ENCODE peak calls at places on chromosomes 12 and 14, in ten cellular contexts. One of them, this sample, is unnamed.
A peak's percentile ranks its signal among the peaks of the same experiment; 100 is the strongest.

GRCh38 chr14:94396628-94397210 is 8.3 kb upstream of the SERPINA1 start:
- DNase-seq in tibial nerve: no peak
- DNase-seq in esophagus squamous epithelium: no peak
- DNase-seq in A549: no peak
- DNase-seq in K562: no peak
- DNase-seq in heart left ventricle: no peak
- DNase-seq in uterus: no peak
- DNase-seq in GM12878: no peak
- DNase-seq in stomach: no peak
- DNase-seq in ovary: no peak
- DNase-seq in this sample: no peak

GRCh38 chr12:95323204-95323603 is 105.6 kb downstream of the VEZT start:
- DNase-seq in heart left ventricle: no peak
- DNase-seq in ovary: no peak
- DNase-seq in uterus: no peak
- DNase-seq in A549: no peak
- DNase-seq in K562: no peak
- DNase-seq in tibial nerve: no peak
- DNase-seq in stomach: no peak
- DNase-seq in GM12878: no peak
- DNase-seq in esophagus squamous epithelium: no peak
- DNase-seq in this sample: no peak

GRCh38 chr14:93008381-93008780 is 85.4 kb downstream of the CHGA start:
- DNase-seq in ovary: peak; percentile 58
- DNase-seq in K562: peak; percentile 25
- DNase-seq in A549: no peak
- DNase-seq in GM12878: no peak
- DNase-seq in tibial nerve: no peak
- DNase-seq in heart left ventricle: peak; percentile 61
- DNase-seq in stomach: no peak
- DNase-seq in esophagus squamous epithelium: no peak
- DNase-seq in uterus: peak; percentile 74
- DNase-seq in this sample: no peak

GRCh38 chr14:55111122-55111705 is 17.8 kb upstream of the LGALS3 start:
- DNase-seq in ovary: no peak
- DNase-seq in tibial nerve: no peak
- DNase-seq in K562: no peak
- DNase-seq in GM12878: no peak
- DNase-seq in heart left ventricle: no peak
- DNase-seq in A549: no peak
- DNase-seq in uterus: no peak
- DNase-seq in stomach: no peak
- DNase-seq in esophagus squamous epithelium: no peak
- DNase-seq in this sample: no peak

GRCh38 chr14:100129161-100129589 is 30.3 kb downstream of the DEGS2 start:
- DNase-seq in esophagus squamous epithelium: no peak
- DNase-seq in uterus: no peak
- DNase-seq in K562: no peak
- DNase-seq in A549: no peak
- DNase-seq in heart left ventricle: peak; percentile 53
- DNase-seq in GM12878: no peak
- DNase-seq in stomach: no peak
- DNase-seq in tibial nerve: no peak
- DNase-seq in ovary: no peak
- DNase-seq in this sample: no peak

GRCh38 chr12:68871899-68872298 is 61.1 kb downstream of the CPM start:
- DNase-seq in stomach: no peak
- DNase-seq in ovary: no peak
- DNase-seq in heart left ventricle: no peak
- DNase-seq in A549: peak; percentile 47
- DNase-seq in GM12878: no peak
- DNase-seq in esophagus squamous epithelium: no peak
- DNase-seq in K562: no peak
- DNase-seq in uterus: no peak
- DNase-seq in tibial nerve: no peak
- DNase-seq in this sample: peak; percentile 68

GRCh38 chr14:100557658-100558057 is 29.6 kb downstream of the BEGAIN start:
- DNase-seq in GM12878: no peak
- DNase-seq in ovary: no peak
- DNase-seq in tibial nerve: no peak
- DNase-seq in K562: no peak
- DNase-seq in heart left ventricle: no peak
- DNase-seq in A549: no peak
- DNase-seq in uterus: no peak
- DNase-seq in esophagus squamous epithelium: no peak
- DNase-seq in stomach: no peak
- DNase-seq in this sample: no peak

GRCh38 chr14:99179506-99179905 is 92.5 kb downstream of the BCL11B start:
- DNase-seq in A549: no peak
- DNase-seq in ovary: no peak
- DNase-seq in GM12878: no peak
- DNase-seq in stomach: no peak
- DNase-seq in tibial nerve: no peak
- DNase-seq in K562: no peak
- DNase-seq in heart left ventricle: no peak
- DNase-seq in uterus: no peak
- DNase-seq in esophagus squamous epithelium: no peak
- DNase-seq in this sample: no peak

GRCh38 chr12:68793975-68794652 is 13.9 kb upstream of the MDM2 start:
- DNase-seq in stomach: no peak
- DNase-seq in heart left ventricle: no peak
- DNase-seq in K562: no peak
- DNase-seq in uterus: no peak
- DNase-seq in ovary: no peak
- DNase-seq in GM12878: no peak
- DNase-seq in esophagus squamous epithelium: no peak
- DNase-seq in A549: no peak
- DNase-seq in tibial nerve: no peak
- DNase-seq in this sample: no peak

GRCh38 chr12:92042791-92043531 is 102.7 kb downstream of the BTG1 start:
- DNase-seq in K562: no peak
- DNase-seq in uterus: no peak
- DNase-seq in heart left ventricle: no peak
- DNase-seq in tibial nerve: no peak
- DNase-seq in GM12878: no peak
- DNase-seq in stomach: no peak
- DNase-seq in esophagus squamous epithelium: no peak
- DNase-seq in A549: no peak
- DNase-seq in ovary: no peak
- DNase-seq in this sample: no peak

GRCh38 chr14:75200451-75200850 is 24.0 kb upstream of the TMED10 start:
- DNase-seq in stomach: peak; percentile 87
- DNase-seq in ovary: no peak
- DNase-seq in esophagus squamous epithelium: no peak
- DNase-seq in heart left ventricle: no peak
- DNase-seq in A549: no peak
- DNase-seq in K562: no peak
- DNase-seq in uterus: no peak
- DNase-seq in tibial nerve: no peak
- DNase-seq in GM12878: no peak
- DNase-seq in this sample: no peak

GRCh38 chr14:90658541-90658967 is 157.7 kb downstream of the TTC7B start:
- DNase-seq in ovary: no peak
- DNase-seq in esophagus squamous epithelium: no peak
- DNase-seq in tibial nerve: no peak
- DNase-seq in stomach: no peak
- DNase-seq in uterus: no peak
- DNase-seq in A549: no peak
- DNase-seq in GM12878: no peak
- DNase-seq in K562: no peak
- DNase-seq in heart left ventricle: no peak
- DNase-seq in this sample: peak; percentile 79
- H3K4me3 ChIP-seq in ovary: no peak overlapping the region
- H3K4me3 ChIP-seq in esophagus squamous epithelium: no peak overlapping the region
- H3K4me3 ChIP-seq in tibial nerve: no peak overlapping the region
- H3K4me3 ChIP-seq in stomach: no peak overlapping the region
- H3K4me3 ChIP-seq in uterus: no peak overlapping the region
- H3K4me3 ChIP-seq in A549: no peak overlapping the region
- H3K4me3 ChIP-seq in GM12878: no peak overlapping the region
- H3K4me3 ChIP-seq in K562: no peak overlapping the region
- H3K4me3 ChIP-seq in heart left ventricle: no peak overlapping the region
- H3K4me3 ChIP-seq in this sample: no peak overlapping the region

DNA sequence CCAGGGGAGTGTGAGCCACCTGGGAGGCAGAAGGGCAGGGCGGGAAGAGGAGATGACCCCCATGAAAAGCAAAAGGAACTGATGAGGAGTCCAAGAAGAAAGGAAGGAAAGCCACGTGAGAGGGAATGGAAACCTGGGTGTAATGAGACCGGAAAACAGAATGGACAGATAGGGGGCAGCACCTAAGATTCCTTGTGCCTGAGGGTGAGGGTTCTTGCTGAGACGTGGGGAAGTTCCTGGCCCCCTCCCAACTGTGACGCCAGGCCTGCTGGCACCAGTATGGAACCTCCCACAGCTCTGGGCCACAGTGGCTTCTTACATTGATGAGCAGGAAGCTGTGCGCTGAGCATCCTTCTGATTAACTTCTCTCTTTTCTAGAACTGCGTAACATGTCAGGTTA is 30.8 kb downstream of the TTC7B start:
- DNase-seq in ovary: peak; percentile 40
- DNase-seq in heart left ventricle: peak; percentile 80
- DNase-seq in A549: peak; percentile 49
- DNase-seq in GM12878: no peak
- DNase-seq in uterus: peak; percentile 64
- DNase-seq in K562: no peak
- DNase-seq in esophagus squamous epithelium: no peak
- DNase-seq in stomach: peak; percentile 46
- DNase-seq in tibial nerve: no peak
- DNase-seq in this sample: peak; percentile 64
- TF ChIP-seq POLR2A in ovary: no peak
- TF ChIP-seq POLR2A in heart left ventricle: no peak
- TF ChIP-seq POLR2A in A549: no peak
- TF ChIP-seq POLR2A in GM12878: no peak
- TF ChIP-seq POLR2A in uterus: no peak
- TF ChIP-seq POLR2A in K562: no peak
- TF ChIP-seq POLR2A in esophagus squamous epithelium: no peak
- TF ChIP-seq POLR2A in stomach: no peak
- TF ChIP-seq POLR2A in tibial nerve: no peak
- TF ChIP-seq POLR2A in this sample: no peak

GRCh38 chr12:110156766-110157165 is 32.6 kb downstream of the IFT81 start:
- DNase-seq in ovary: no peak
- DNase-seq in tibial nerve: no peak
- DNase-seq in GM12878: no peak
- DNase-seq in uterus: no peak
- DNase-seq in A549: no peak
- DNase-seq in esophagus squamous epithelium: no peak
- DNase-seq in heart left ventricle: no peak
- DNase-seq in stomach: no peak
- DNase-seq in K562: no peak
- DNase-seq in this sample: no peak

GRCh38 chr12:110157539-110157938 is 33.4 kb downstream of the IFT81 start:
- DNase-seq in heart left ventricle: no peak
- DNase-seq in stomach: no peak
- DNase-seq in ovary: no peak
- DNase-seq in esophagus squamous epithelium: no peak
- DNase-seq in uterus: no peak
- DNase-seq in A549: no peak
- DNase-seq in GM12878: no peak
- DNase-seq in K562: no peak
- DNase-seq in tibial nerve: no peak
- DNase-seq in this sample: no peak

GRCh38 chr12:110165540-110166159 is 41.5 kb downstream of the IFT81 start:
- DNase-seq in tibial nerve: no peak
- DNase-seq in heart left ventricle: no peak
- DNase-seq in K562: no peak
- DNase-seq in uterus: no peak
- DNase-seq in A549: no peak
- DNase-seq in ovary: no peak
- DNase-seq in stomach: no peak
- DNase-seq in esophagus squamous epithelium: no peak
- DNase-seq in GM12878: peak; percentile 26
- DNase-seq in this sample: no peak

DNA sequence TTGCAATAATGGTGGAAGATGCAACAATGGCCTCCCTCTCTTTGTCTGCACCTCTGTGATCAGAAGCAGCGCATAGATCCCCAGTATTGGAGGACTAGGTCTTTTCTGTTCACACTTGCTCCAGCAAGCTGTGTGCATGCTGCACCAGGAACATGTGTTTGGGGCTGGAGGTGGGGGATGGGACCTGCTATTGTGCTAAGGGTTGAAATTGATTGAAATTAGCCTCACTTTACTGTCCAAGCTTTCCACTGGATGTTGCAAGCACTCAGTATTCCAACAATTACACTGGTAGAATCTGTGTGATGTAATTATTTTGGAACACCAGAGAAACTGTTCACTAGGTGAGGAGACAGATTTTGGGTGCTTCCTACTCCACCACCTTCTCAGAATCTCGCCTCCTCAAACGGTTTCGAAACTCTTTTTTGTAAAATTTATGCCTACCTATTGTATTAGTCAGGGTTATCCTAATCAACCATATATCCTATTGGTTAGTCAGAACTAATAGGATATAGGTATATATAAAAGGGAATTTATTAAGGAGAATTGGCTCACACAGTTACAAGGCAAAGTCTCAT is 35.6 kb downstream of the IFT81 start:
- DNase-seq in stomach: no peak
- DNase-seq in uterus: no peak
- DNase-seq in heart left ventricle: no peak
- DNase-seq in ovary: no peak
- DNase-seq in GM12878: no peak
- DNase-seq in A549: no peak
- DNase-seq in tibial nerve: no peak
- DNase-seq in K562: no peak
- DNase-seq in esophagus squamous epithelium: no peak
- DNase-seq in this sample: no peak
- H3K4me3 ChIP-seq in stomach: no peak overlapping the region
- H3K4me3 ChIP-seq in uterus: no peak overlapping the region
- H3K4me3 ChIP-seq in heart left ventricle: no peak overlapping the region
- H3K4me3 ChIP-seq in ovary: no peak overlapping the region
- H3K4me3 ChIP-seq in GM12878: no peak overlapping the region
- H3K4me3 ChIP-seq in A549: no peak overlapping the region
- H3K4me3 ChIP-seq in tibial nerve: no peak overlapping the region
- H3K4me3 ChIP-seq in K562: no peak overlapping the region
- H3K4me3 ChIP-seq in esophagus squamous epithelium: no peak overlapping the region
- H3K4me3 ChIP-seq in this sample: no peak overlapping the region

DNA sequence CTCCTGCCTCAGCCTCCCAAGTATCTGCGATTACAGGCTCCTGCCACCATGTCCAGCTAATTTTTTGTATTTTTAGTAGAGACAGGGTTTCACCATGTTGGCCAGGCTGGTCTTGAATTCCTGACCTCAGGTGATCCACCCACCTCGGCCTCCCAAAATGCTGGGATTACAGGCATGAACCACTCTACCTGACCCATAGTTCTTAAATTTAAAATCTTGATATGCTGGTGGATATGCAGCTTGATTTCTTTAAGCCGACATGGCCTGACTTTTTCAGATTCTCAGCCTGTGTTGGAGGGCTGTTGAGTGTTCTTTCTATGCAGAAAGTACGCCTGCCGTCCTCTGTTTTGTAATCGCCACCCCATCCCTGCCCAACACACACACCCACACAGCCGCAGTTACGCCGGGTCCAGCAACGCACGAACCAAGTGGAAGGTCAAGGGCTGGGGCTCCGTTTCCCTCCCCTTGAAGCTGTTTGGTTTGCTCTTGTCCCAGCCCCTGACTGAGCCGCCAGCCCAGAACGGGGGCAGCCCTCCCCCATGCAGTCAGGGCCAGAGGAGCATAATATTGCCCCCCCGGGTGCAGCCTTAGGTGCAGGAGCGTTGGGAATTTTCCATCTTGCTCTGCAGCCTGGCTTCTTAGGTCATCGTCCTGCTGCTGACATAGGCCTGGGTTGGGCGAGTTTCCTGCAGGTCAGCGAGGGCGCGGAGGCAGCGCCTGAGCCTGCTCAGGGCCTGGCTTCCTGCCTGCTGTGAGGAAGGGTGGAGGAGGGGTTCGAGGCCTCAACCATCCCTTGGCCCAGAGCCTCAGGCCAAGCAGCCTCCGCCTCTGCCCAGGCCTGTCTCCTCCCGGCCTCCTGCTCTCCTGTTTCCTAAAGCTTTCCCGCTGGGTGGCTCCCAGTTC is 44.2 kb downstream of the PSMA6 start:
- DNase-seq in tibial nerve: peak; percentile 91
- DNase-seq in uterus: peak; percentile 98
- DNase-seq in GM12878: no peak
- DNase-seq in A549: peak; percentile 98
- DNase-seq in heart left ventricle: peak; percentile 96
- DNase-seq in K562: peak; percentile 62
- DNase-seq in esophagus squamous epithelium: peak; percentile 56
- DNase-seq in ovary: peak; percentile 99
- DNase-seq in stomach: peak; percentile 94
- DNase-seq in this sample: peak; percentile 91
- TF ChIP-seq POLR2A in tibial nerve: peak; percentile 78
- TF ChIP-seq POLR2A in uterus: peak; percentile 51
- TF ChIP-seq POLR2A in GM12878: no peak
- TF ChIP-seq POLR2A in A549: no peak
- TF ChIP-seq POLR2A in heart left ventricle: no peak
- TF ChIP-seq POLR2A in K562: peak; percentile 37
- TF ChIP-seq POLR2A in esophagus squamous epithelium: peak; percentile 37
- TF ChIP-seq POLR2A in ovary: peak; percentile 45
- TF ChIP-seq POLR2A in stomach: no peak
- TF ChIP-seq POLR2A in this sample: no peak

This sample was measured in NB4.